ENCODE peak calls at places on chromosome 16, in four cellular contexts. One of them, this sample, is unnamed.

GRCh38 chr16:30437511-30438046 is 7.7 kb upstream of the DCTPP1 start:
- DNase-seq in T follicular helper cell: no peak
- DNase-seq in NCI-H1930: peak
- DNase-seq in esophagus squamous epithelium: no peak
- DNase-seq in this sample: no peak

GRCh38 chr16:67666032-67666537 is 465 bp downstream of the ENKD1 start:
- DNase-seq in esophagus squamous epithelium: no peak
- DNase-seq in NCI-H1930: no peak
- DNase-seq in T follicular helper cell: no peak
- DNase-seq in this sample: no peak

GRCh38 chr16:88353691-88354090 is 29.1 kb upstream of the ZNF469 start:
- DNase-seq in T follicular helper cell: no peak
- DNase-seq in esophagus squamous epithelium: no peak
- DNase-seq in NCI-H1930: no peak
- DNase-seq in this sample: no peak

GRCh38 chr16:70252355-70252988 is 732 bp upstream of the EXOSC6 start:
- DNase-seq in NCI-H1930: peak
- DNase-seq in esophagus squamous epithelium: no peak
- DNase-seq in T follicular helper cell: no peak
- DNase-seq in this sample: no peak

GRCh38 chr16:74304164-74304834 is 7.7 kb downstream of the PSMD7 start:
- DNase-seq in esophagus squamous epithelium: no peak
- DNase-seq in T follicular helper cell: no peak
- DNase-seq in NCI-H1930: no peak
- DNase-seq in this sample: no peak

GRCh38 chr16:62029947-62030346 is 6.3 kb downstream of the CDH8 start:
- DNase-seq in T follicular helper cell: no peak
- DNase-seq in NCI-H1930: no peak
- DNase-seq in esophagus squamous epithelium: no peak
- DNase-seq in this sample: no peak

GRCh38 chr16:533391-534088 is 6.0 kb downstream of the CAPN15 start:
- DNase-seq in esophagus squamous epithelium: no peak
- DNase-seq in T follicular helper cell: no peak
- DNase-seq in NCI-H1930: no peak
- DNase-seq in this sample: no peak

GRCh38 chr16:72172105-72173034 is at the start of gene PMFBP1:
- DNase-seq in esophagus squamous epithelium: peak
- DNase-seq in NCI-H1930: no peak
- DNase-seq in T follicular helper cell: no peak
- DNase-seq in this sample: no peak

GRCh38 chr16:89922477-89922883 is 662 bp upstream of the TUBB3 start:
- DNase-seq in T follicular helper cell: no peak
- DNase-seq in esophagus squamous epithelium: peak
- DNase-seq in NCI-H1930: peak
- DNase-seq in this sample: no peak

GRCh38 chr16:62135903-62136302 is 99.7 kb upstream of the CDH8 start:
- DNase-seq in esophagus squamous epithelium: no peak
- DNase-seq in T follicular helper cell: no peak
- DNase-seq in NCI-H1930: no peak
- DNase-seq in this sample: no peak

GRCh38 chr16:2156025-2156848 is 655 bp downstream of the TRAF7 start:
- DNase-seq in NCI-H1930: no peak
- DNase-seq in esophagus squamous epithelium: no peak
- DNase-seq in T follicular helper cell: no peak
- DNase-seq in this sample: no peak

GRCh38 chr16:87853411-87854052 is 15.8 kb downstream of the SLC7A5 start:
- DNase-seq in T follicular helper cell: peak
- DNase-seq in esophagus squamous epithelium: peak
- DNase-seq in NCI-H1930: peak
- DNase-seq in this sample: peak

This sample was measured in stimulated activated naive CD4-positive, alpha-beta T cell.